ENCODE peak calls at places on chromosomes 16 and 17, in nine cellular contexts. W is lower leg skin, U is IMR-90, H is astrocyte of the spinal cord, Q is AG09309, X is neural progenitor cell, G is body of pancreas, T is pancreas, V is prostate gland. D is an unnamed sample.
A peak's percentile ranks its signal among the peaks of the same experiment; 100 is the strongest.

GRCh38 chr17:37067555-37068111 is 118.9 kb downstream of the AATF start:
- DNase-seq in W (peak; percentile 87), U (peak; percentile 83), H (peak; percentile 61), Q (peak; percentile 20), X (no peak), G (peak; percentile 72), T (peak; percentile 62), V (peak; percentile 14), D (peak; percentile 60)

GRCh38 chr16:50381679-50382440 is 13.1 kb upstream of the BRD7 start:
- DNase-seq in W (peak; percentile 68), U (no peak), H (no peak), Q (no peak), X (peak; percentile 27), G (peak; percentile 19), T (no peak), V (no peak), D (no peak)

GRCh38 chr17:40687106-40687505 is 16.4 kb downstream of the KRT24 start:
- DNase-seq in W (no peak), U (no peak), H (no peak), Q (no peak), X (no peak), G (peak; percentile 18), T (no peak), V (no peak), D (no peak)

GRCh38 chr17:48259710-48260291 is 152.2 kb downstream of the SNX11 start:
- DNase-seq in W (no peak), U (peak; percentile 45), H (peak; percentile 72), Q (no peak), X (peak; percentile 38), G (peak; percentile 19), T (no peak), V (no peak), D (no peak)

GRCh38 chr16:72848759-72849664 is 198.9 kb downstream of the ZFHX3 start:
- DNase-seq in W (peak; percentile 95), U (peak; percentile 89), H (peak; percentile 90), Q (peak; percentile 71), X (peak; percentile 26), G (peak; percentile 92), T (peak; percentile 98), V (peak; percentile 86), D (peak; percentile 89)

GRCh38 chr16:83835972-83836566 is 28.3 kb downstream of the HSBP1 start:
- DNase-seq in W (no peak), U (peak; percentile 86), H (peak; percentile 79), Q (peak; percentile 23), X (no peak), G (no peak), T (no peak), V (no peak), D (no peak)

GRCh38 chr17:4998027-4998665 is 396 bp downstream of the KIF1C start:
- DNase-seq in W (peak; percentile 92), U (no peak), H (peak; percentile 17), Q (no peak), X (peak; percentile 90), G (no peak), T (peak; percentile 79), V (no peak), D (no peak)

GRCh38 chr16:56861092-56861610 is 3.9 kb upstream of the SLC12A3 start:
- DNase-seq in W (no peak), U (no peak), H (no peak), Q (no peak), X (peak; percentile 68), G (peak; percentile 31), T (no peak), V (no peak), D (no peak)

GRCh38 chr17:1413281-1413791 is 13.3 kb upstream of the YWHAE start:
- DNase-seq in W (no peak), U (peak; percentile 86), H (peak; percentile 82), Q (no peak), X (no peak), G (peak; percentile 89), T (peak; percentile 71), V (peak; percentile 7), D (peak; percentile 88)

GRCh38 chr16:86791287-86792074 is 213.1 kb downstream of the FOXL1 start:
- DNase-seq in W (no peak), U (no peak), H (no peak), Q (no peak), X (peak; percentile 37), G (no peak), T (no peak), V (no peak), D (no peak)

GRCh38 chr16:70391881-70392481 is 45.3 kb downstream of the DDX19A start:
- DNase-seq in W (peak; percentile 96), U (peak; percentile 70), H (peak; percentile 48), Q (peak; percentile 24), X (no peak), G (no peak), T (no peak), V (no peak), D (peak; percentile 62)

GRCh38 chr17:48575066-48575582 is 3.0 kb downstream of the HOXB4 start:
- DNase-seq in W (no peak), U (peak; percentile 64), H (peak; percentile 89), Q (no peak), X (no peak), G (no peak), T (no peak), V (no peak), D (no peak)

GRCh38 chr17:17740627-17741237 is 59.5 kb downstream of the RAI1 start:
- DNase-seq in W (no peak), U (no peak), H (peak; percentile 31), Q (no peak), X (no peak), G (no peak), T (no peak), V (no peak), D (no peak)

GRCh38 chr17:31803494-31804213 is 55.4 kb downstream of the COPRS start:
- DNase-seq in W (no peak), U (peak; percentile 52), H (no peak), Q (no peak), X (no peak), G (peak; percentile 28), T (no peak), V (no peak), D (no peak)

GRCh38 chr16:84647830-84648594 is at the start of gene KLHL36:
- DNase-seq in W (peak; percentile 91), U (no peak), H (no peak), Q (no peak), X (peak; percentile 52), G (peak; percentile 65), T (peak; percentile 86), V (peak; percentile 49), D (no peak)

GRCh38 chr16:11797957-11798299 is 870 bp upstream of the ZC3H7A start:
- DNase-seq in W (peak; percentile 86), U (no peak), H (no peak), Q (no peak), X (no peak), G (peak; percentile 29), T (no peak), V (no peak), D (no peak)

GRCh38 chr16:82368041-82368440 is 198.0 kb upstream of the MPHOSPH6 start:
- DNase-seq in W (no peak), U (peak; percentile 32), H (no peak), Q (peak; percentile 2), X (peak; percentile 52), G (peak; percentile 56), T (no peak), V (peak; percentile 26), D (no peak)

GRCh38 chr16:77171750-77172635 is 19.0 kb upstream of the MON1B start:
- DNase-seq in W (no peak), U (peak; percentile 59), H (peak; percentile 65), Q (peak; percentile 29), X (peak; percentile 75), G (peak; percentile 13), T (no peak), V (peak; percentile 63), D (no peak)

GRCh38 chr17:76014100-76014924 is 12.8 kb downstream of the EVPL start:
- DNase-seq in W (no peak), U (peak; percentile 58), H (peak; percentile 62), Q (no peak), X (peak; percentile 93), G (peak; percentile 87), T (peak; percentile 87), V (peak; percentile 69), D (no peak)

DNA sequence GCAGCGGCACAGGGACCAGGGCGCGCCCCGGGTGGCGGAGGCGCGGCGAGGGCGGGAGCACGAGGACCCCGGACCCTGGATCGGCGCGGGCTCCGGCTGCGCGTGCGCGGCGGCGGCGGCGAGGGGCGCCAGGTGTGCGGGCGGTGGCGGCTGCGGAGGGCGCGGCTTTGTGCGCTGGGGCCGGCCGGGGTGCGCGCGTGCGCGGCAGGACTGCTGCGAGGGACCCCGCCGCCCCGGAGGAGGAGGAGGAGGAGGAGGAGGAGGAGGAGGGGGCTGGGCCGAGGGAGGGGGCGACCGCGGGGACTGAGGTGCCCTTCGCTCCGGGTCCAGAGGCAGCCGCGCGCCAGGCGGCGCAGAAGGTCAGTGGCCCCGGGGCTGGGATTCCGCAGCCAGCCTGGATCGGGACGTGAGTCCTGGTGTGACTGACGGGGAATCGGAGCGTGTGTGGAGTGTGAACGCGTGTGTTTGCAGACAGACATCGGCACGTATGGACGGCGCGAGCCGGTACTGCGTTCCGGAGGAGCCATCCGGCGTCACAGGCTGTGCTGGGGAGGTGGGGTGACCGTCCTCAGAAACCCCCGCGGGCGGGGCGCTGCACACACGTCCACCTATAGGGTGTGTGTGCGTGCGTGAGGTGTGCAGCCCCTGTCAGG is 19.5 kb upstream of the RAP1GAP2 start:
- DNase-seq in W (no peak), U (no peak), H (no peak), Q (no peak), X (peak; percentile 85), G (peak; percentile 22), T (no peak), V (no peak), D (no peak)
- H3K4me3 ChIP-seq in W (no peak overlapping the region), U (no peak overlapping the region), H (no peak overlapping the region), Q (no peak overlapping the region), X (peak overlapping the region; percentile 77), G (no peak overlapping the region), T (no peak overlapping the region), V (peak overlapping the region; percentile 23), D (peak overlapping the region; percentile 41)

DNA sequence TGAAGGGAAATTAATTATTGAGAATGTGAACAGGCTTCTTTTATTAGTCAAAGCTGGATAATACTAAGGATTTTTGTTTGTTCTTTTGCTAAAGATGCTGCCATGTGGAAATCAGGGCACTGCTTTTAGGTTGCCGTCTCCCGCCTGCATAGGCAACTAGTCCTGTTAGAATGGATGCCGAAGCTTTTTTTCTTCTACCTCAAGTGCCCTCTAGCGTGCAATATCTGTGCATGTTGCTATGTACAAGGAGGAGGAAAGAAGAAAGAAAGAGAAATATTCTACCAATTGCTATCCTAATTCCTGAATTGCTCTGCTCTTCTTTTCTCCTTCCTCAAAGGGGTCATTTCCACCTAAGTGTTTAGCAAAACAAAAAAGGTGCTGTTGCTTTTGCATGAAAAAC is 5.2 kb upstream of the CDH8 start:
- DNase-seq in W (no peak), U (no peak), H (peak; percentile 58), Q (peak; percentile 3), X (peak; percentile 84), G (no peak), T (no peak), V (no peak), D (no peak)
- TF ChIP-seq CTCF in W (no peak), U (no peak), H (peak; percentile 67), Q (peak; percentile 43), X (peak; percentile 77), G (no peak), T (no peak), V (no peak), D (peak; percentile 45)

GRCh38 chr17:61402073-61402541 is 2.5 kb downstream of the TBX2 start:
- DNase-seq in W (no peak), U (no peak), H (no peak), Q (no peak), X (no peak), G (no peak), T (peak; percentile 44), V (no peak), D (no peak)
- H3K4me3 ChIP-seq in W (no peak overlapping the region), U (peak overlapping the region; percentile 98), H (peak overlapping the region; percentile 49), Q (peak overlapping the region; percentile 73), X (no peak overlapping the region), G (no peak overlapping the region), T (no peak overlapping the region), V (peak overlapping the region; percentile 45), D (peak overlapping the region; percentile 61)

GRCh38 chr16:2226245-2226793 is 2.9 kb downstream of the E4F1 start:
- DNase-seq in W (no peak), U (no peak), H (no peak), Q (no peak), X (no peak), G (no peak), T (no peak), V (no peak), D (no peak)
- TF ChIP-seq CTCF in W (no peak), U (no peak), H (no peak), Q (no peak), X (no peak), G (no peak), T (no peak), V (no peak), D (no peak)

D was measured in right atrium auricular region.